ENCODE peak calls at places on chromosome 22, in nine cellular contexts. C, J, O, U, B, S, N, L and E are unnamed samples.

GRCh38 chr22:50399751-50400331 is 56.7 kb downstream of the PPP6R2 start:
- DNase-seq in C (no peak), J (no peak), O (no peak), U (peak; percentile 38), B (peak; percentile 81), S (peak; percentile 51), N (peak; percentile 21), L (peak; percentile 47), E (no peak)

GRCh38 chr22:32823024-32823730 is 21.7 kb downstream of the TIMP3 start:
- DNase-seq in C (peak; percentile 48), J (peak; percentile 59), O (no peak), U (no peak), B (peak; percentile 59), S (peak; percentile 48), N (peak; percentile 38), L (peak; percentile 42), E (peak; percentile 37)

GRCh38 chr22:43886231-43886630 is 5.6 kb downstream of the PNPLA5 start:
- DNase-seq in C (no peak), J (no peak), O (no peak), U (no peak), B (no peak), S (no peak), N (no peak), L (no peak), E (no peak)

GRCh38 chr22:37199103-37199838 is 11.2 kb upstream of the C1QTNF6 start:
- DNase-seq in C (peak; percentile 93), J (peak; percentile 97), O (peak; percentile 96), U (peak; percentile 100), B (peak; percentile 93), S (peak; percentile 100), N (peak; percentile 97), L (peak; percentile 100), E (peak; percentile 100)

GRCh38 chr22:24099661-24100060 is 81.6 kb upstream of the SUSD2 start:
- DNase-seq in C (no peak), J (no peak), O (no peak), U (no peak), B (no peak), S (no peak), N (no peak), L (no peak), E (no peak)

GRCh38 chr22:37167981-37168647 is 18.4 kb upstream of the IL2RB start:
- DNase-seq in C (no peak), J (no peak), O (no peak), U (peak; percentile 25), B (no peak), S (no peak), N (no peak), L (no peak), E (no peak)

GRCh38 chr22:38220653-38221386 is 19.0 kb downstream of the MAFF start:
- DNase-seq in C (no peak), J (no peak), O (no peak), U (no peak), B (no peak), S (no peak), N (no peak), L (no peak), E (no peak)

GRCh38 chr22:19121631-19122142 is 525 bp downstream of the DGCR2 start:
- DNase-seq in C (peak; percentile 44), J (no peak), O (peak; percentile 50), U (peak; percentile 62), B (peak; percentile 48), S (peak; percentile 48), N (peak; percentile 44), L (peak; percentile 64), E (peak; percentile 47)

GRCh38 chr22:30286813-30287625 is 2.3 kb downstream of the CASTOR1 start:
- DNase-seq in C (peak; percentile 29), J (peak; percentile 49), O (peak; percentile 61), U (peak; percentile 93), B (peak; percentile 90), S (peak; percentile 89), N (peak; percentile 57), L (peak; percentile 86), E (peak; percentile 75)

GRCh38 chr22:46515208-46516111 is 22.0 kb downstream of the CELSR1 start:
- DNase-seq in C (peak; percentile 72), J (peak; percentile 21), O (no peak), U (no peak), B (no peak), S (no peak), N (peak; percentile 34), L (no peak), E (no peak)